ENCODE peak calls at places on chromosomes 5 and 9, in four cellular contexts. L is GM12878, F is GM12891, I is K562. D is an unnamed sample.
A peak's percentile ranks its signal among the peaks of the same experiment; 100 is the strongest.

GRCh38 chr9:128713941-128714573 is 9.9 kb downstream of the ZDHHC12 start:
- DNase-seq in F (no peak), I (no peak), L (no peak), D (no peak)

GRCh38 chr5:135230326-135230925 is 168.6 kb downstream of the MACROH2A1 start:
- DNase-seq in F (no peak), I (peak; percentile 19), L (no peak), D (peak; percentile 84)

GRCh38 chr5:17219006-17219422 is 1.6 kb downstream of the BASP1 start:
- DNase-seq in F (no peak), I (no peak), L (no peak), D (no peak)

GRCh38 chr5:38601843-38602424 is 45.5 kb upstream of the LIFR start:
- DNase-seq in F (no peak), L (no peak), I (no peak), D (no peak)

GRCh38 chr9:16344343-16344742 is 526.1 kb downstream of the BNC2 start:
- DNase-seq in F (no peak), L (no peak), I (no peak), D (no peak)

GRCh38 chr5:136620016-136620419 is 254.7 kb upstream of the TRPC7 start:
- DNase-seq in I (peak; percentile 50), F (no peak), L (no peak), D (peak; percentile 1)

GRCh38 chr9:116589392-116590354 is 97.4 kb upstream of the TRIM32 start:
- DNase-seq in F (peak; percentile 22), I (peak; percentile 73), L (no peak), D (peak; percentile 30)

GRCh38 chr9:93197670-93198069 is 13.7 kb downstream of the WNK2 start:
- DNase-seq in L (no peak), I (no peak), F (no peak), D (no peak)

GRCh38 chr9:93677641-93678136 is 101.3 kb downstream of the PHF2 start:
- DNase-seq in I (no peak), F (no peak), L (no peak), D (no peak)

GRCh38 chr9:115202960-115203751 is 85.2 kb upstream of the TNC start:
- DNase-seq in I (no peak), F (no peak), L (no peak), D (no peak)

GRCh38 chr9:82334286-82334685 is 345.7 kb downstream of the SPATA31D1 start:
- DNase-seq in F (no peak), L (no peak), I (no peak), D (no peak)

GRCh38 chr9:131432597-131433301 is 38.9 kb downstream of the PRRC2B start:
- DNase-seq in F (no peak), L (no peak), I (no peak), D (no peak)

GRCh38 chr5:1732955-1733354 is 66.7 kb downstream of the MRPL36 start:
- DNase-seq in F (peak; percentile 7), L (no peak), I (no peak), D (no peak)

GRCh38 chr9:115986508-115986907 is 167.1 kb upstream of the PAPPA start:
- DNase-seq in I (no peak), F (no peak), L (no peak), D (no peak)

GRCh38 chr9:121825481-121825830 is 174.0 kb downstream of the DAB2IP start:
- DNase-seq in I (no peak), F (no peak), L (no peak), D (no peak)

GRCh38 chr5:96344678-96345612 is 88.1 kb downstream of the PCSK1 start:
- DNase-seq in F (no peak), L (peak; percentile 59), I (peak; percentile 45), D (peak; percentile 7)

GRCh38 chr9:126613656-126614055 is at the start of gene LMX1B:
- DNase-seq in I (no peak), L (no peak), F (peak; percentile 26), D (no peak)

GRCh38 chr5:126188804-126189203 is 234.4 kb upstream of the GRAMD2B start:
- DNase-seq in I (no peak), L (no peak), F (no peak), D (no peak)

GRCh38 chr5:107092695-107093094 is 578.0 kb downstream of the EFNA5 start:
- DNase-seq in F (no peak), L (no peak), I (no peak), D (no peak)

GRCh38 chr5:113212244-113212920 is 222.4 kb downstream of the TSSK1B start:
- DNase-seq in F (no peak), L (no peak), I (no peak), D (no peak)

GRCh38 chr9:928363-929042 is 48.0 kb upstream of the DMRT3 start:
- DNase-seq in L (no peak), I (peak; percentile 17), F (peak; percentile 19), D (no peak)

GRCh38 chr5:114055318-114055788 is 306.5 kb upstream of the KCNN2 start:
- DNase-seq in I (no peak), L (no peak), F (no peak), D (no peak)

GRCh38 chr9:1120500-1120899 is 70.3 kb downstream of the DMRT2 start:
- DNase-seq in I (no peak), L (no peak), F (no peak), D (no peak)

GRCh38 chr5:149639718-149640117 is 58.4 kb downstream of the ARHGEF37 start:
- DNase-seq in I (no peak), F (no peak), L (no peak), D (no peak)

GRCh38 chr9:111372297-111372696 is 42.3 kb upstream of the OR2K2 start:
- DNase-seq in L (no peak), F (no peak), I (no peak), D (no peak)

GRCh38 chr5:132485641-132486317 is 4.8 kb downstream of the IRF1 start:
- DNase-seq in L (no peak), F (no peak), I (no peak), D (no peak)

GRCh38 chr9:101727621-101728524 is 10.6 kb downstream of the GRIN3A start:
- DNase-seq in I (peak; percentile 27), L (no peak), F (peak; percentile 18), D (no peak)

GRCh38 chr9:100427366-100428263 is 672 bp downstream of the MSANTD3 start:
- DNase-seq in F (no peak), L (no peak), I (peak; percentile 70), D (peak; percentile 28)

GRCh38 chr5:82991678-82992323 is 85.4 kb downstream of the TMEM167A start:
- DNase-seq in L (no peak), F (no peak), I (no peak), D (no peak)

GRCh38 chr5:78638423-78638822 is 10.1 kb downstream of the LHFPL2 start:
- DNase-seq in I (no peak), F (no peak), L (no peak), D (no peak)

GRCh38 chr5:157998021-157998504 is 139.1 kb upstream of the CLINT1 start:
- DNase-seq in F (no peak), I (no peak), L (no peak), D (peak; percentile 23)

GRCh38 chr9:13386935-13387667 is 107.6 kb upstream of the MPDZ start:
- DNase-seq in I (no peak), F (no peak), L (no peak), D (no peak)

GRCh38 chr5:65012411-65012972 is 243.8 kb downstream of the CWC27 start:
- DNase-seq in L (no peak), F (no peak), I (no peak), D (no peak)

GRCh38 chr5:35438288-35438687 is 179.4 kb upstream of the SPEF2 start:
- DNase-seq in I (no peak), F (no peak), L (no peak), D (peak; percentile 45)

GRCh38 chr5:27748847-27749246 is 710.5 kb upstream of the CDH9 start:
- DNase-seq in I (no peak), F (no peak), L (no peak), D (no peak)

GRCh38 chr9:8871796-8872470 is 1072.4 kb upstream of the DMAC1 start:
- DNase-seq in L (no peak), F (no peak), I (no peak), D (no peak)

GRCh38 chr9:121686930-121687541 is 35.6 kb downstream of the DAB2IP start:
- DNase-seq in F (peak; percentile 77), L (peak; percentile 8), I (peak; percentile 71), D (peak; percentile 62)

GRCh38 chr5:32848681-32849080 is 137.6 kb downstream of the NPR3 start:
- DNase-seq in I (no peak), L (no peak), F (no peak), D (no peak)

GRCh38 chr5:29548262-29548661 is 1645.2 kb upstream of the CDH6 start:
- DNase-seq in F (no peak), I (no peak), L (no peak), D (no peak)

GRCh38 chr5:176719113-176719814 is 72.0 kb downstream of the TSPAN17 start:
- DNase-seq in L (no peak), I (no peak), F (no peak), D (peak; percentile 21)
- TF ChIP-seq SPI1 in L (no peak), I (no peak), F (no peak), D (no peak)

DNA sequence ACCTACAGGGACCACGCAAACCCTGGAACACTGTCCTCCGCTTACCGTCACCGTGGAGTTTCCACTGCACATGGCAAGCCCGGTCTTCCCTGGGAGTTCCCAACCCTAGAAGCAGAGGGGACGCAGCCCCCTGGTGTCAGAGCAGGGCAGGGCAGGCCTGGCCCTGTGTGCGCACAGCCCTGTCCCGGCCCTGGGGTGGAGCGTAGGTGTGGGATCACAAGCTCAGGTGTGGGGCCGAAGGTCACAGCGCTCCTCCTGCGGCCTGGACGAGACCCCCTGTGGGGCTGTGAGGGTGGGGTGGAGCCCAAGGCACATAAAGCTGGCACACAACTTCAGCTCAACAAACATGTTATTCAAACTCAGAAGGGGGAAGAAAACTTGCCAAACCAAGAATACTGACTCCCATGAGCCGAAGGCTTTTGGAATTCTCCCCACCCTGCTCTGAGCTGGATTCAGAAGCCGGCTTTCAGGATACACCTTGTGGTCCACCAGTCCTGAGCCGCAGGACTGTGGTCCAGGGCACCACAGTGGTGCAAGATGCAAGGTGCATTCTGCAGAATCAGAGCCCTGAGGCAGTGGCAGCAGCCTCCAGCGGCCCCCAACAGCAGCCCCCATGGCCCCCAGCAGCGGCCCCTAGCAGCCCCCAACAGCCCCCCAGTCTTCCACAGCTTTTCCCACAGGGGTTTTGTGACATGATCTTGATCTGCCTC is 11.8 kb upstream of the EXOC3 start:
- DNase-seq in F (peak; percentile 64), L (no peak), I (peak; percentile 73), D (peak; percentile 51)
- TF ChIP-seq SPI1 in F (no peak), L (no peak), I (no peak), D (no peak)

GRCh38 chr9:99167120-99167519 is 54.6 kb downstream of the ALG2 start:
- DNase-seq in F (no peak), I (peak; percentile 41), L (no peak), D (no peak)
- TF ChIP-seq SPI1 in F (no peak), I (no peak), L (no peak), D (no peak)

GRCh38 chr5:178143901-178144300 is 9.8 kb downstream of the NHP2 start:
- DNase-seq in I (no peak), L (no peak), F (no peak), D (no peak)
- TF ChIP-seq SPI1 in I (no peak), L (no peak), F (no peak), D (no peak)